ENCODE peak calls at places on chromosome 14, in eight cellular contexts. Q is H1, A is heart right ventricle, I is cardiac muscle cell, O is HepG2, X is ascending aorta, V is BE2C, K is pancreas. M is an unnamed sample.
A peak's percentile ranks its signal among the peaks of the same experiment; 100 is the strongest.

GRCh38 chr14:22483863-22484593 is 105.0 kb downstream of the DAD1 start:
- DNase-seq in Q (no peak), A (no peak), I (peak; percentile 48), O (no peak), X (no peak), V (no peak), K (no peak), M (no peak)

GRCh38 chr14:105690671-105691070 is 164.3 kb downstream of the TMEM121 start:
- DNase-seq in Q (no peak), A (no peak), I (no peak), O (no peak), X (peak; percentile 16), V (no peak), K (no peak), M (no peak)

GRCh38 chr14:83041224-83041623 is 1507.6 kb upstream of the SEL1L start:
- DNase-seq in Q (no peak), A (no peak), I (no peak), O (no peak), X (no peak), V (no peak), K (no peak), M (no peak)

GRCh38 chr14:87175175-87175574 is 817.8 kb downstream of the GALC start:
- DNase-seq in Q (no peak), A (no peak), I (no peak), O (no peak), X (no peak), V (no peak), K (no peak), M (no peak)

GRCh38 chr14:22820731-22821130 is 5.5 kb upstream of the SLC7A7 start:
- DNase-seq in Q (no peak), A (no peak), I (peak; percentile 15), O (no peak), X (no peak), V (no peak), K (no peak), M (no peak)

GRCh38 chr14:81350344-81351096 is 49.6 kb downstream of the STON2 start:
- DNase-seq in Q (no peak), A (no peak), I (no peak), O (no peak), X (no peak), V (no peak), K (no peak), M (no peak)

GRCh38 chr14:39988939-39989338 is 556.7 kb upstream of the FBXO33 start:
- DNase-seq in Q (no peak), A (no peak), I (peak; percentile 40), O (peak; percentile 64), X (no peak), V (no peak), K (no peak), M (no peak)

GRCh38 chr14:101505216-101505970 is 55.9 kb upstream of the DIO3 start:
- DNase-seq in Q (no peak), A (no peak), I (no peak), O (no peak), X (peak; percentile 46), V (no peak), K (no peak), M (no peak)

GRCh38 chr14:77889971-77890442 is 90.1 kb downstream of the ADCK1 start:
- DNase-seq in Q (no peak), A (no peak), I (peak; percentile 93), O (no peak), X (no peak), V (no peak), K (no peak), M (no peak)

GRCh38 chr14:68359862-68360552 is 432.9 kb downstream of the ZFP36L1 start:
- DNase-seq in Q (no peak), A (peak; percentile 40), I (peak; percentile 41), O (no peak), X (peak; percentile 75), V (no peak), K (no peak), M (peak; percentile 53)

GRCh38 chr14:24673059-24673458 is 39.1 kb upstream of the GZMB start:
- DNase-seq in Q (no peak), A (no peak), I (no peak), O (no peak), X (no peak), V (no peak), K (no peak), M (no peak)

GRCh38 chr14:59126714-59127436 is 61.6 kb upstream of the DAAM1 start:
- DNase-seq in Q (no peak), A (peak; percentile 32), I (peak; percentile 78), O (peak; percentile 61), X (no peak), V (peak; percentile 11), K (no peak), M (peak; percentile 13)

GRCh38 chr14:22887260-22887989 is 4.4 kb downstream of the REM2 start:
- DNase-seq in Q (no peak), A (no peak), I (peak; percentile 90), O (no peak), X (peak; percentile 80), V (no peak), K (peak; percentile 77), M (peak; percentile 81)

GRCh38 chr14:23130875-23131274 is 11.8 kb upstream of the CEBPE start:
- DNase-seq in Q (no peak), A (no peak), I (peak; percentile 65), O (no peak), X (no peak), V (no peak), K (no peak), M (no peak)

GRCh38 chr14:36097356-36097755 is 79.2 kb downstream of the PTCSC3 start:
- DNase-seq in Q (no peak), A (no peak), I (no peak), O (no peak), X (no peak), V (no peak), K (no peak), M (no peak)

GRCh38 chr14:102262894-102263462 is 42.0 kb downstream of the MOK start:
- DNase-seq in Q (no peak), A (no peak), I (peak; percentile 77), O (peak; percentile 95), X (no peak), V (peak; percentile 90), K (no peak), M (no peak)

GRCh38 chr14:29851397-29851796 is 76.2 kb downstream of the PRKD1 start:
- DNase-seq in Q (no peak), A (no peak), I (peak; percentile 64), O (no peak), X (no peak), V (no peak), K (no peak), M (no peak)

GRCh38 chr14:67536087-67536486 is 3.0 kb downstream of the PLEKHH1 start:
- DNase-seq in Q (no peak), A (no peak), I (no peak), O (no peak), X (no peak), V (no peak), K (no peak), M (no peak)

GRCh38 chr14:65237023-65237814 is 134.9 kb upstream of the MAX start:
- DNase-seq in Q (no peak), A (no peak), I (peak; percentile 75), O (no peak), X (no peak), V (no peak), K (no peak), M (no peak)

GRCh38 chr14:97851438-97851995 is 1054.3 kb downstream of the VRK1 start:
- DNase-seq in Q (no peak), A (no peak), I (no peak), O (no peak), X (no peak), V (no peak), K (no peak), M (no peak)

GRCh38 chr14:80784824-80785223 is 156.7 kb downstream of the CEP128 start:
- DNase-seq in Q (no peak), A (no peak), I (peak; percentile 51), O (no peak), X (no peak), V (no peak), K (no peak), M (no peak)

GRCh38 chr14:37078131-37078530 is 94.3 kb downstream of the SLC25A21 start:
- DNase-seq in Q (no peak), A (no peak), I (no peak), O (no peak), X (no peak), V (no peak), K (no peak), M (no peak)

GRCh38 chr14:45716506-45716905 is 463.5 kb upstream of the MIS18BP1 start:
- DNase-seq in Q (no peak), A (no peak), I (no peak), O (peak; percentile 3), X (no peak), V (peak; percentile 59), K (no peak), M (no peak)

GRCh38 chr14:50038398-50039119 is 77.8 kb downstream of the VCPKMT start:
- DNase-seq in Q (no peak), A (no peak), I (peak; percentile 71), O (peak; percentile 20), X (no peak), V (no peak), K (no peak), M (no peak)
- TF ChIP-seq CTCF in Q (no peak), A (no peak), I (no peak), O (no peak), X (no peak), V (peak; percentile 4), K (no peak), M (no peak)

GRCh38 chr14:50001999-50002925 is 109.4 kb downstream of the ARF6 start:
- DNase-seq in Q (no peak), A (no peak), I (no peak), O (no peak), X (no peak), V (no peak), K (no peak), M (peak; percentile 23)
- H3K4me1 ChIP-seq in Q (peaks cover 22% of the 10 kb centered on the region), A (peaks cover 30% of the 10 kb centered on the region), I (peaks cover 35% of the 10 kb centered on the region), O (peaks cover 56% of the 10 kb centered on the region), X (peaks cover 14% of the 10 kb centered on the region), V (peaks cover 28% of the 10 kb centered on the region), K (peaks cover 7% of the 10 kb centered on the region), M (peaks cover 47% of the 10 kb centered on the region)

GRCh38 chr14:94598816-94599655 is 13.2 kb upstream of the SERPINA3 start:
- DNase-seq in Q (no peak), A (no peak), I (peak; percentile 98), O (peak; percentile 100), X (peak; percentile 87), V (no peak), K (peak; percentile 93), M (peak; percentile 43)
- TF ChIP-seq CTCF in Q (peak; percentile 3), A (no peak), I (peak; percentile 28), O (peak; percentile 42), X (no peak), V (no peak), K (no peak), M (no peak)

DNA sequence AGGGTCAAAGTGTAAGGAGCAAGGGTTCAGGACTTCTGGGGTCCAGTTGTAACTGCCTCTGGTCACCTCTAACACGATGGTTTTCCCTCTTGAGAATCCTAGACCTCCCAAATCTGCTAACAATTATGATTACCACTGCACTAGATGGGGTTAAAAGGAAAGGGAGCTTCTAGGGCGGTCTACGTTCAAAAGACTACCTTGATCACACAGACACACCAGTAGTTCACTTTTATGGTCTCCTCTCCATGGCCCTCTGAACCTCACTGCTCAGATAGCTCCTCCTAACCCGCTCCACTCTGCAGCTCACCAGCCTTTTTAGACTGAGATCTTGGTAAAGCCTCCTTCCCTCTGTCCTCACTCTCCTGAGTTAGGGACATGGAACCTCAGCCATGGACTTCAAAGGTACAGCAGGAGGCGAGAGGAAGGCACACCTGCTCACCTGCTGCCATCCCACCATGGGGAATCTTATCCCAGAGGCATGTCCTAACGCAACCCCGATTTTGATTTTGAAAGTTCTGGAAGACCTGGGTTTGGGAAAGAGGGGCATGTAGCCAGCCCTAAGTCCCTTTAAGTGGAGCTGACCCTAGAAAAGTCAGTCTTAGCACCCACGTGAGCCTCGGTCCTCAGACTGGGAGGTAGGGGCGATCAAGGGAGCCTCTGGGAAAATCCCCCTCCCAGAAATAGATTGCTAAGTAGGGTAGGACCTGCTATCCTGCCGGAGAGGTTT is 1.4 kb downstream of the ZNF219 start:
- DNase-seq in Q (no peak), A (no peak), I (no peak), O (no peak), X (no peak), V (no peak), K (no peak), M (no peak)
- H3K4me1 ChIP-seq in Q (peaks cover 40% of the 10 kb centered on the region), A (peaks cover 28% of the 10 kb centered on the region), I (peaks cover 30% of the 10 kb centered on the region), O (peaks cover 70% of the 10 kb centered on the region), X (peaks cover 3% of the 10 kb centered on the region), V (peaks cover 37% of the 10 kb centered on the region), K (peaks cover 12% of the 10 kb centered on the region), M (peaks cover 36% of the 10 kb centered on the region)